ENCODE peak calls at places on chromosome 7, in seven cellular contexts. One of them, this sample, is unnamed.

GRCh38 chr7:35727571-35727970 is 32.6 kb upstream of the HERPUD2 start:
- DNase-seq in HCT116: no peak
- DNase-seq in spleen: no peak
- DNase-seq in tibial nerve: no peak
- DNase-seq in transverse colon: no peak
- DNase-seq in heart left ventricle: no peak
- DNase-seq in esophagus squamous epithelium: no peak
- DNase-seq in this sample: no peak

GRCh38 chr7:123935436-123936381 is 10.7 kb downstream of the SPAM1 start:
- DNase-seq in spleen: no peak
- DNase-seq in esophagus squamous epithelium: no peak
- DNase-seq in heart left ventricle: no peak
- DNase-seq in HCT116: no peak
- DNase-seq in transverse colon: no peak
- DNase-seq in tibial nerve: no peak
- DNase-seq in this sample: no peak

GRCh38 chr7:158814637-158815036 is 14.7 kb downstream of the ESYT2 start:
- DNase-seq in heart left ventricle: no peak
- DNase-seq in transverse colon: no peak
- DNase-seq in spleen: no peak
- DNase-seq in tibial nerve: no peak
- DNase-seq in esophagus squamous epithelium: no peak
- DNase-seq in HCT116: no peak
- DNase-seq in this sample: no peak

GRCh38 chr7:66247387-66248078 is 42.4 kb downstream of the TPST1 start:
- DNase-seq in transverse colon: no peak
- DNase-seq in tibial nerve: no peak
- DNase-seq in HCT116: no peak
- DNase-seq in spleen: no peak
- DNase-seq in heart left ventricle: no peak
- DNase-seq in esophagus squamous epithelium: no peak
- DNase-seq in this sample: no peak

GRCh38 chr7:412731-413356 is 106.8 kb downstream of the PDGFA start:
- DNase-seq in transverse colon: no peak
- DNase-seq in HCT116: no peak
- DNase-seq in spleen: peak
- DNase-seq in esophagus squamous epithelium: no peak
- DNase-seq in tibial nerve: no peak
- DNase-seq in heart left ventricle: peak
- DNase-seq in this sample: no peak

GRCh38 chr7:89023146-89023545 is 227.6 kb upstream of the TEX47 start:
- DNase-seq in HCT116: no peak
- DNase-seq in heart left ventricle: no peak
- DNase-seq in esophagus squamous epithelium: no peak
- DNase-seq in spleen: no peak
- DNase-seq in tibial nerve: no peak
- DNase-seq in transverse colon: no peak
- DNase-seq in this sample: no peak

GRCh38 chr7:110317699-110318265 is 773.1 kb upstream of the LRRN3 start:
- DNase-seq in tibial nerve: no peak
- DNase-seq in heart left ventricle: no peak
- DNase-seq in esophagus squamous epithelium: no peak
- DNase-seq in transverse colon: no peak
- DNase-seq in HCT116: peak
- DNase-seq in spleen: no peak
- DNase-seq in this sample: no peak

GRCh38 chr7:24786941-24787340 is 29.7 kb upstream of the GSDME start:
- DNase-seq in heart left ventricle: no peak
- DNase-seq in esophagus squamous epithelium: no peak
- DNase-seq in tibial nerve: no peak
- DNase-seq in transverse colon: no peak
- DNase-seq in HCT116: peak
- DNase-seq in spleen: no peak
- DNase-seq in this sample: no peak

GRCh38 chr7:124246262-124246863 is 213.5 kb upstream of the TMEM229A start:
- DNase-seq in HCT116: no peak
- DNase-seq in transverse colon: no peak
- DNase-seq in esophagus squamous epithelium: no peak
- DNase-seq in heart left ventricle: no peak
- DNase-seq in spleen: no peak
- DNase-seq in tibial nerve: no peak
- DNase-seq in this sample: no peak

GRCh38 chr7:130831817-130832481 is 97.9 kb upstream of the KLF14 start:
- DNase-seq in transverse colon: no peak
- DNase-seq in HCT116: peak
- DNase-seq in esophagus squamous epithelium: no peak
- DNase-seq in tibial nerve: no peak
- DNase-seq in heart left ventricle: no peak
- DNase-seq in spleen: no peak
- DNase-seq in this sample: no peak

GRCh38 chr7:143375298-143376034 is 5.7 kb upstream of the ZYX start:
- DNase-seq in tibial nerve: no peak
- DNase-seq in transverse colon: no peak
- DNase-seq in HCT116: no peak
- DNase-seq in heart left ventricle: no peak
- DNase-seq in esophagus squamous epithelium: no peak
- DNase-seq in spleen: peak
- DNase-seq in this sample: no peak

GRCh38 chr7:140060788-140061606 is 1.8 kb downstream of the PARP12 start:
- DNase-seq in heart left ventricle: peak
- DNase-seq in spleen: no peak
- DNase-seq in transverse colon: peak
- DNase-seq in esophagus squamous epithelium: no peak
- DNase-seq in tibial nerve: no peak
- DNase-seq in HCT116: no peak
- DNase-seq in this sample: no peak

GRCh38 chr7:112770051-112770450 is 20.1 kb downstream of the TMEM168 start:
- DNase-seq in heart left ventricle: no peak
- DNase-seq in esophagus squamous epithelium: no peak
- DNase-seq in HCT116: no peak
- DNase-seq in spleen: no peak
- DNase-seq in tibial nerve: no peak
- DNase-seq in transverse colon: no peak
- DNase-seq in this sample: peak

GRCh38 chr7:6394114-6394513 is 53.6 kb downstream of the DAGLB start:
- DNase-seq in heart left ventricle: no peak
- DNase-seq in tibial nerve: no peak
- DNase-seq in transverse colon: no peak
- DNase-seq in esophagus squamous epithelium: no peak
- DNase-seq in spleen: no peak
- DNase-seq in HCT116: no peak
- DNase-seq in this sample: no peak
- H3K4me3 ChIP-seq in heart left ventricle: no peak
- H3K4me3 ChIP-seq in tibial nerve: no peak
- H3K4me3 ChIP-seq in transverse colon: no peak
- H3K4me3 ChIP-seq in esophagus squamous epithelium: no peak
- H3K4me3 ChIP-seq in spleen: no peak
- H3K4me3 ChIP-seq in HCT116: no peak
- H3K4me3 ChIP-seq in this sample: no peak

DNA sequence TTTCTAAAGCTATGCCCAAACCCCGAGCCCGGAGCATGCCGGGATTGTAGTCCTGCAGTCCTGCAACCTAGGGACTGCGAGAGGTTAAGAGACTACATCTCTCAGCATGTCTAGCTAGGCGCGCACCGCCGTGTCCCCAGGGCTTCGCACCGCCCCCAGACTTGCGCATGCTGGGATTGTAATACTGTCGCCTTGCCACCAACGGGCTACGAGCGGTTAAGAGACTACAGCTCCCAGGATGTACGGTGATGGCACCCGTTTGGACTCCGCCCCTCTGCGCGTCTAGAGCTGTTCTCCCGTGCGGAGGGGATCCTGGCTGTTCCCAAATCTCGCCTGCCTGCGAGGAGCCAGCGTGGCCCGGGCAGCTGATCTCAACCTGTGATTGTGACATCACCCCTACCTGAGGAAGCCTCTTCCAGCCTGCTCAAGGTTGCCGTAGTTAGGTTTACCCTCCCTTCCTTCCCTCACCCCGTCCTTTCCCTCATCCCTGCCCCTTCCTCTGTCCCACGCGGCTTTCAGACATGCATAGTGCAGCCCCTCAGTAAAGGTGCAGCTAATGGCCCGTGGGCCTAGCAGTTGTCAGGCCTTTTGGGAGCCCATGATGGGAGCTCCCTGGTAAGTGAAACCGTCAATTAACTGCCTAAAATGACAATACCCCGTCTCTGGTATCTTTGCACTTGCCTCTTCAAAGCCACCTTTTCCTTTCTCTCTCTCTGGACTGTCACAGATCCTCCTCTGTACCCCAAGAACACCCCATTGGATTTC is 6.3 kb upstream of the ZNF736 start:
- DNase-seq in heart left ventricle: peak
- DNase-seq in spleen: peak
- DNase-seq in esophagus squamous epithelium: peak
- DNase-seq in HCT116: no peak
- DNase-seq in transverse colon: peak
- DNase-seq in tibial nerve: peak
- DNase-seq in this sample: peak
- TF ChIP-seq POLR2A in heart left ventricle: peak
- TF ChIP-seq POLR2A in spleen: no peak
- TF ChIP-seq POLR2A in esophagus squamous epithelium: no peak
- TF ChIP-seq POLR2A in HCT116: no peak
- TF ChIP-seq POLR2A in transverse colon: peak
- TF ChIP-seq POLR2A in tibial nerve: no peak
- TF ChIP-seq POLR2A in this sample: no peak

DNA sequence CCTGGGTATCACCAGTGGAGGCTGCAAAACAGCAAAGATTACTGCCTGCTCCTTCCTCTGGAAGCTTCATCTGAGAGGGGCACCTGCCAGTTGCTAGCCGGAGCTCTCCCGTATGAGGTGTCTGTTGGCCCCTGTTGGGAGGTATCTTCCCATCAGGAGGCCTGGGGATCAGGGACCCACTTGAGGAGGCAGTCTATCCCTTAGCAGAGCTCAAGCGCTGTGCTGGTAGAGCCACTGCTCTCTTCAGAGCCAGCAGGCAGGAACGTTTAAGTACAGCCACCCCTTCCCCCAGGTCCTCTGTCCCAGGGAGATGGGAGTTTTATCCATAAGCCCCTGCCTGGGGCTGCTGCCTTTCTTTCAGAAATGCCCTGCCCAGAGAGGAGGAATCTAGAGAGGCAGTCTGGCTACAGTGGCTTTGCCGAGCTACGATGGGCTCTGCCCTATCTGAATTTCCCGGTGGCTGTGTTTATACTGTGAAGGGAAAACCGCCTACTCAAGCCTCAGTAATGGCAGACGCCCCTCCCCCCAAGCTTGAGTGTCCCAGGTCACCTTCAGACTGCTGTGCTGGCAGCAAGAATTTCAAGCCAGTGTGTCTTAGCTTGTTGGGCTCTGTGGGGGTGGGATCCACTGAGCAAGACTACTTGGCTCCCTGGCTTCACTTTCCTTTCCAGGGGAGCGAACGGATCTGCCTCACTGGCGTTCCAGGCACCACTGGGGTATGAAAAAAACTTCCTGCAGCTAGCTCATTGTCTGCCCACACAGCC is 19.6 kb downstream of the SEMA3E start:
- DNase-seq in spleen: no peak
- DNase-seq in transverse colon: no peak
- DNase-seq in tibial nerve: no peak
- DNase-seq in HCT116: no peak
- DNase-seq in heart left ventricle: no peak
- DNase-seq in esophagus squamous epithelium: no peak
- DNase-seq in this sample: no peak
- H3K4me3 ChIP-seq in spleen: no peak
- H3K4me3 ChIP-seq in transverse colon: no peak
- H3K4me3 ChIP-seq in tibial nerve: no peak
- H3K4me3 ChIP-seq in HCT116: no peak
- H3K4me3 ChIP-seq in heart left ventricle: no peak
- H3K4me3 ChIP-seq in esophagus squamous epithelium: no peak
- H3K4me3 ChIP-seq in this sample: peak

GRCh38 chr7:70808876-70809275 is 323.1 kb upstream of the GALNT17 start:
- DNase-seq in transverse colon: no peak
- DNase-seq in HCT116: no peak
- DNase-seq in spleen: no peak
- DNase-seq in esophagus squamous epithelium: no peak
- DNase-seq in tibial nerve: no peak
- DNase-seq in heart left ventricle: no peak
- DNase-seq in this sample: no peak
- TF ChIP-seq POLR2A in transverse colon: no peak
- TF ChIP-seq POLR2A in HCT116: no peak
- TF ChIP-seq POLR2A in spleen: no peak
- TF ChIP-seq POLR2A in esophagus squamous epithelium: no peak
- TF ChIP-seq POLR2A in tibial nerve: no peak
- TF ChIP-seq POLR2A in heart left ventricle: no peak
- TF ChIP-seq POLR2A in this sample: no peak

GRCh38 chr7:107173191-107173590 is 4.4 kb downstream of the HBP1 start:
- DNase-seq in spleen: no peak
- DNase-seq in HCT116: no peak
- DNase-seq in transverse colon: no peak
- DNase-seq in tibial nerve: no peak
- DNase-seq in heart left ventricle: no peak
- DNase-seq in esophagus squamous epithelium: no peak
- DNase-seq in this sample: no peak
- H3K4me3 ChIP-seq in spleen: no peak
- H3K4me3 ChIP-seq in HCT116: no peak
- H3K4me3 ChIP-seq in transverse colon: no peak
- H3K4me3 ChIP-seq in tibial nerve: no peak
- H3K4me3 ChIP-seq in heart left ventricle: no peak
- H3K4me3 ChIP-seq in esophagus squamous epithelium: no peak
- H3K4me3 ChIP-seq in this sample: no peak